ENCODE peak calls at places on chromosomes 5 and 9, in five cellular contexts. One of them, this sample, is unnamed.

GRCh38 chr5:77851229-77852067 is 75.3 kb upstream of the TBCA start:
- DNase-seq in G401: peak
- DNase-seq in sciatic nerve: peak
- DNase-seq in HTR-8/SVneo: peak
- DNase-seq in IMR-90: peak
- DNase-seq in this sample: no peak

GRCh38 chr5:78922879-78923621 is 62.1 kb downstream of the ARSB start:
- DNase-seq in G401: no peak
- DNase-seq in sciatic nerve: no peak
- DNase-seq in HTR-8/SVneo: no peak
- DNase-seq in IMR-90: no peak
- DNase-seq in this sample: no peak

GRCh38 chr5:175617447-175617846 is 40.4 kb upstream of the HRH2 start:
- DNase-seq in G401: no peak
- DNase-seq in sciatic nerve: no peak
- DNase-seq in HTR-8/SVneo: no peak
- DNase-seq in IMR-90: no peak
- DNase-seq in this sample: no peak

GRCh38 chr9:98097836-98098235 is 21.2 kb downstream of the TRIM14 start:
- DNase-seq in G401: no peak
- DNase-seq in sciatic nerve: no peak
- DNase-seq in HTR-8/SVneo: no peak
- DNase-seq in IMR-90: no peak
- DNase-seq in this sample: no peak

GRCh38 chr5:152649609-152650008 is 244.5 kb upstream of the NMUR2 start:
- DNase-seq in G401: no peak
- DNase-seq in sciatic nerve: no peak
- DNase-seq in HTR-8/SVneo: no peak
- DNase-seq in IMR-90: no peak
- DNase-seq in this sample: no peak

GRCh38 chr5:1951165-1951816 is 68.6 kb upstream of the IRX4 start:
- DNase-seq in G401: no peak
- DNase-seq in sciatic nerve: no peak
- DNase-seq in HTR-8/SVneo: no peak
- DNase-seq in IMR-90: no peak
- DNase-seq in this sample: no peak

GRCh38 chr5:67875637-67876036 is 339.9 kb upstream of the PIK3R1 start:
- DNase-seq in G401: no peak
- DNase-seq in sciatic nerve: no peak
- DNase-seq in HTR-8/SVneo: no peak
- DNase-seq in IMR-90: no peak
- DNase-seq in this sample: no peak

GRCh38 chr5:139897982-139898381 is 102.4 kb downstream of the PSD2 start:
- DNase-seq in G401: no peak
- DNase-seq in sciatic nerve: peak
- DNase-seq in HTR-8/SVneo: no peak
- DNase-seq in IMR-90: no peak
- DNase-seq in this sample: no peak

GRCh38 chr5:175738126-175738525 is 80.3 kb downstream of the HRH2 start:
- DNase-seq in G401: no peak
- DNase-seq in sciatic nerve: no peak
- DNase-seq in HTR-8/SVneo: no peak
- DNase-seq in IMR-90: no peak
- DNase-seq in this sample: no peak